ENCODE peak calls at places on chromosomes 16 and 17, in four cellular contexts. D is transverse colon; O is CD8-positive, alpha-beta memory T cell; V is brain microvascular endothelial cell. S is an unnamed sample. For H3K27me3, the result is how much of the 10 kb centered on the place peaks cover.

GRCh38 chr16:83963277-83964119 is 4.5 kb upstream of the NECAB2 start:
- DNase-seq in D (no peak), V (no peak), O (no peak), S (no peak)

GRCh38 chr16:58854392-58854791 is 120.3 kb upstream of the GOT2 start:
- DNase-seq in O (no peak), D (no peak), V (no peak), S (no peak)

GRCh38 chr16:12002447-12003006 is 26.0 kb downstream of the SNX29 start:
- DNase-seq in D (no peak), V (peak), O (no peak), S (no peak)

GRCh38 chr16:9092282-9092962 is 978 bp downstream of the HAPSTR1 start:
- DNase-seq in O (peak), D (peak), V (no peak), S (peak)

GRCh38 chr16:57084996-57085395 is 7.4 kb upstream of the CPNE2 start:
- DNase-seq in V (no peak), D (no peak), O (no peak), S (no peak)

GRCh38 chr16:82136956-82137818 is 32.8 kb downstream of the MPHOSPH6 start:
- DNase-seq in D (no peak), O (no peak), V (no peak), S (no peak)

GRCh38 chr16:12256880-12257279 is 280.3 kb downstream of the SNX29 start:
- DNase-seq in O (no peak), V (peak), D (no peak), S (no peak)

GRCh38 chr16:50680907-50681885 is at the start of gene SNX20:
- DNase-seq in O (peak), V (no peak), D (peak), S (peak)

GRCh38 chr17:58081641-58082340 is 1.4 kb upstream of the DYNLL2 start:
- DNase-seq in V (no peak), D (no peak), O (no peak), S (no peak)

GRCh38 chr16:85168732-85169256 is 56.5 kb upstream of the CIBAR2 start:
- DNase-seq in O (no peak), V (no peak), D (peak), S (no peak)

GRCh38 chr17:44394833-44395232 is 5.4 kb upstream of the ITGA2B start:
- DNase-seq in O (no peak), D (no peak), V (no peak), S (no peak)

GRCh38 chr16:69718365-69718764 is 8.0 kb downstream of the NQO1 start:
- DNase-seq in O (no peak), D (no peak), V (no peak), S (no peak)

GRCh38 chr16:30585022-30585399 is 486 bp downstream of the ZNF785 start:
- DNase-seq in V (peak), O (no peak), D (peak), S (no peak)

GRCh38 chr17:74949455-74950115 is 13.9 kb downstream of the OTOP3 start:
- DNase-seq in D (no peak), V (no peak), O (no peak), S (no peak)

GRCh38 chr16:21276090-21276489 is 2.0 kb downstream of the CRYM start:
- DNase-seq in D (no peak), V (no peak), O (no peak), S (no peak)

GRCh38 chr16:19804538-19805323 is 79.9 kb downstream of the GPRC5B start:
- DNase-seq in O (peak), V (no peak), D (peak), S (peak)

GRCh38 chr17:31882571-31882970 is 18.9 kb downstream of the UTP6 start:
- DNase-seq in V (no peak), D (no peak), O (no peak), S (no peak)

GRCh38 chr16:19595043-19595767 is 39.7 kb downstream of the VPS35L start:
- DNase-seq in D (no peak), V (peak), O (no peak), S (no peak)

GRCh38 chr17:44565866-44566443 is 8.7 kb downstream of the FZD2 start:
- DNase-seq in O (no peak), V (no peak), D (no peak), S (no peak)

GRCh38 chr17:35056013-35056412 is 7.5 kb downstream of the RFFL start:
- DNase-seq in O (no peak), D (no peak), V (no peak), S (no peak)

GRCh38 chr16:12508054-12508453 is 295.6 kb downstream of the CPPED1 start:
- DNase-seq in D (no peak), O (no peak), V (no peak), S (no peak)

GRCh38 chr17:5584971-5585794 is 874 bp upstream of the NLRP1 start:
- DNase-seq in D (no peak), O (no peak), V (no peak), S (no peak)

GRCh38 chr16:85952197-85952596 is 53.2 kb downstream of the IRF8 start:
- DNase-seq in O (no peak), D (no peak), V (no peak), S (no peak)

GRCh38 chr17:80724723-80725388 is 180.2 kb downstream of the RPTOR start:
- DNase-seq in D (no peak), O (no peak), V (peak), S (no peak)

GRCh38 chr16:74951676-74952075 is 33.2 kb downstream of the WDR59 start:
- DNase-seq in D (no peak), V (no peak), O (no peak), S (no peak)

GRCh38 chr17:57670769-57671545 is 74.1 kb downstream of the CCDC182 start:
- DNase-seq in V (no peak), D (no peak), O (no peak), S (no peak)

GRCh38 chr16:85554791-85555548 is 58.2 kb upstream of the GSE1 start:
- DNase-seq in V (peak), D (peak), O (peak), S (peak)

GRCh38 chr17:42878123-42878880 is 22.3 kb upstream of the G6PC1 start:
- DNase-seq in D (peak), O (no peak), V (no peak), S (no peak)

GRCh38 chr17:4610162-4610561 is 25.8 kb downstream of the SMTNL2 start:
- DNase-seq in V (no peak), O (no peak), D (no peak), S (no peak)

GRCh38 chr16:179431-179830 is 828 bp upstream of the HBQ1 start:
- DNase-seq in D (no peak), V (no peak), O (no peak), S (no peak)
- H3K27me3 ChIP-seq in D (half or more), V (under half), O (under half), S (under half)

GRCh38 chr16:3067929-3068288 is 2.5 kb downstream of the IL32 start:
- DNase-seq in D (no peak), V (no peak), O (peak), S (peak)

GRCh38 chr16:3073448-3073847 is 8.0 kb downstream of the IL32 start:
- DNase-seq in V (no peak), D (no peak), O (no peak), S (no peak)

GRCh38 chr16:3071655-3072054 is 6.2 kb downstream of the IL32 start:
- DNase-seq in O (no peak), D (no peak), V (no peak), S (peak)

GRCh38 chr16:3068486-3068885 is 3.0 kb downstream of the IL32 start:
- DNase-seq in D (peak), O (no peak), V (no peak), S (no peak)

DNA sequence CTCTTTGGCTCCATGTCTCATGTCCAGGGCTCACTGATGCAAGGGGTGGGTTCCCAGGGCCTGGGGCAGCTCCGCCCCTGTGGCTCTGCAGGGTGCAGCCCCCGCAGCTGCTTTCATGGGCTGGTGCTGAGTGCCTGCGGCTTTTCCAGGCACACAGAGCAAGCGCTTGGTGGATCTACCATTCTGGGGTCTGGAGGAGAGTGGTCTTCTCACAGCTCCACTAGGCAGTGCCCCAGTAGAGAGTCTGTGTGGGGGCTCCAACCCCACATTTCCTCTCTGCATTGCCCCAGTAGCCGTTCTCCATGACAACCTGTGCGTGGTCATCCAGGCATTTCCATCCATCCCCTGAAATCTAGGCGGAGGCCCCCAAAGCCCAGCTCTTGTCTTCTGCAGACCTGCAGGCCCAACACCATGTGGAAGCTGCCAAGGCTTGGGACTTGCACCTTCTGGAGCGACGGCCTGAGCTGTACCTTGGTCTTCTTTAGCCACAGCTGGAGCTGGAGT is 5.2 kb downstream of the IL32 start:
- DNase-seq in O (no peak), V (no peak), D (no peak), S (no peak)
- H3K27ac ChIP-seq in O (no peak), V (no peak), D (no peak), S (peak)

GRCh38 chr17:79350516-79350915 is 260.3 kb downstream of the RBFOX3 start:
- DNase-seq in D (no peak), O (no peak), V (no peak), S (no peak)
- H3K27me3 ChIP-seq in D (under half), O (under half), V (under half), S (under half)

DNA sequence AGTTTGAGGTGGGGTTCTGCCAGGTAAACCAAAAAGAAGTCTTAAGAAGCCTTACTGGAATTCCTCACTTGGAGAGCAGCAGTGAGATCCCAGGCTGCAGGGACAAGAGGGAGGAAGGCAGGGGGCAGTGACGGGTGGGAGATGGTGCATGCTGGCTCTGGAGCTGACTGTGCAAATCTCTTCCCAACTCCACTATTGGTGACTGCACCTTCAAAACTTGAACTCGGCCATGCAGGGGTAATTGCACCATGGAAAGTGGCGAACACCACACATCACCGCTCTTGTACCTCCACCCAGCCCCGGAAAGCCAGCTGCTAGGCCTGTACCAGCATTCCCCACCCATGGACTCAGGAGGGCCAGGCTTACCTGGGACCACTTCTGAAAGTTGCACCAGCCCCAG is 51.4 kb upstream of the CDR2 start:
- DNase-seq in O (no peak), D (no peak), V (no peak), S (no peak)
- H3K27ac ChIP-seq in O (no peak), D (no peak), V (no peak), S (no peak)

GRCh38 chr16:87877942-87878507 is 8.7 kb upstream of the SLC7A5 start:
- DNase-seq in D (no peak), O (no peak), V (no peak), S (peak)

GRCh38 chr16:87878704-87879103 is 9.4 kb upstream of the SLC7A5 start:
- DNase-seq in V (no peak), O (no peak), D (no peak), S (no peak)

GRCh38 chr16:87880117-87880696 is 10.9 kb upstream of the SLC7A5 start:
- DNase-seq in V (no peak), O (no peak), D (no peak), S (no peak)

GRCh38 chr16:87881327-87882200 is 12.3 kb upstream of the SLC7A5 start:
- DNase-seq in V (no peak), O (no peak), D (no peak), S (no peak)

GRCh38 chr16:87882436-87883019 is 13.2 kb upstream of the SLC7A5 start:
- DNase-seq in O (no peak), D (no peak), V (no peak), S (no peak)
- H3K27me3 ChIP-seq in O (under half), D (under half), V (under half), S (under half)

DNA sequence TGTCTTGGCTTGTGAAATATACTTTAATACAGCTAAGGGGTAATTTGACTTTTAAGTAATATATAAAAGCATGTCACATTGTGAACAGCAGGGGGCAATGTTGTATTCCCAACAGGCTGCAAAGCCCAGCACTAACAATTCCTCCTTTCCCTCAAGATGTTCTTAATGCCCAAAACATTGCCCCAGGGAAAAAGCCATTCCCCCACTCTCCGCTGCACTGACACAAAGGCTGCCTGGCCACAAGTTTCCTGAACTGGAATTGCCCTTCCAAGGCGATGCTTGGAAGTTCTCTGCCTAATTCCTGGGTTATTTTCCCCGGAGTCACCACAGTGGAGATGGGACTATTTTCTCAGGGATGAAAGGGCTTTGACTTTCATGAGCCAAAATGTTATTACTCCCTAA is 27.2 kb downstream of the CLEC16A start:
- DNase-seq in O (peak), D (peak), V (peak), S (peak)
- H3K27ac ChIP-seq in O (peak), D (no peak), V (peak), S (no peak)

GRCh38 chr16:694187-694862 is 4.1 kb upstream of the WDR24 start:
- DNase-seq in D (no peak), O (no peak), V (no peak), S (no peak)
- H3K27me3 ChIP-seq in D (half or more), O (under half), V (under half), S (under half)

DNA sequence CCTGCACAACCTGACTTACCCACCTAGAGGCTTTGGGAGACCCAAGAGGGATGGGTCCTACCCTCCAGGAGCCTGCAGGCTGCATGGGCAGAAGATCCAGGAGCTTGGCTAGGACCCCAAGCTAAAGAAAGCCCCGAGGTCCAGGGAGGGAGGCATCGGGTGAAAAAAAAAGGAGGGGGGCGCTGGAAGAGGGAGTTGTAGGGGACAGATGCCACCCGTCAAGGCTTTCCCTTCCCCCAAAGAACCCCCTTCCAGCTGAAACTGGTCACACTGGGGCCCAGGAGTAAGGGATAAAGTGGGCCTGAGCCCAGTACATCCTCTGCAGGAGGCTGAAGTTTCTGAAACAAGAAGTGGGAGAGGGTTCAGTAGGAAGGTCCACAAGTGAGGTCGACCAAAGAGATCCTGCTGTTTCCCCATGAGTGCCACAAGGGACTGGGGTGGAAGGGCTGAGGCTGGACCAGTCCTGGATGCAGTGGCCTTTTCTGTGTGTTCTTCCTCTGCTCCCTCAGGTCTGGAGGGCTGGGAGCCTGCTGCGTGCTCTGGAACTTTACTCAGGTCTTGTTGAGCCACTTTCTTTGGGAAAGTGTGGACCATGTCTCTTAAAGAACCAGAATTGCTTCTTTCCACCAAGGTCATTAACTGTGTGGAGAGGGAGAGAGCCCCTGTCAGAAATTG is 14.2 kb upstream of the CBFB start:
- DNase-seq in V (no peak), O (no peak), D (no peak), S (no peak)
- H3K27ac ChIP-seq in V (no peak), O (no peak), D (no peak), S (no peak)

GRCh38 chr17:48563385-48563838 is 14.7 kb downstream of the HOXB4 start:
- DNase-seq in D (no peak), O (no peak), V (no peak), S (no peak)

GRCh38 chr17:48566717-48567116 is 11.4 kb downstream of the HOXB4 start:
- DNase-seq in V (no peak), D (no peak), O (no peak), S (no peak)

GRCh38 chr17:48564200-48565023 is 13.7 kb downstream of the HOXB4 start:
- DNase-seq in V (no peak), O (no peak), D (no peak), S (no peak)

GRCh38 chr17:48563867-48564199 is 14.3 kb downstream of the HOXB4 start:
- DNase-seq in V (no peak), O (no peak), D (no peak), S (no peak)

DNA sequence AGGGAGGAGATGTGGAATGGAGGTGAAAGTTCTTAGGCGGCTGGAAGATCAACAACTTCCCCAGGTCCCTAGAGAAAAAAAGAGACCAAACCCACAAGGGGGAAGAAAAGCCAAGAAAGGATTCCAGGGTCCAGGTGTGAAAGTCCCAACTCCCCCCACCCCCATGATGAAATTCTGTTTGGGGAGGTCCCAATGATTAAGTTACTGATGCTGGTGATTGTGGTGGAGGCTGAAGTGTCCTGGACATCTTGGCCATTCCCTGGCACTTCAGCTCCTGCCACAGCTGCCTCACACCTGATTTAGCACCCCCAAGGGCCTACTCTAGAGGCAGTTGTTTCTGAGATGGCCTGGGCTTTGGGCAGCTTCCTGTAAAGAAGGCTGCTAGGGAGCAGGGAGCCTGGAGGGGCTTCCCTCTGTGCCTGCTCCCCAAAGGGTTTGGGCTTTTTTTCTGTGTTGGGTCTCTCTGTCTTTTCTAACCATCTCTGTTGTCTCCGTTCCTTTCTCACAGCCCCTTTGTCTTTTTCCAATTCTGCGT is 13.1 kb downstream of the HOXB4 start:
- DNase-seq in D (no peak), O (no peak), V (no peak), S (no peak)
- H3K27me3 ChIP-seq in D (under half), O (under half), V (half or more), S (under half)

GRCh38 chr16:22372882-22373661 is 1.3 kb downstream of the CDR2 start:
- DNase-seq in V (no peak), D (no peak), O (peak), S (no peak)

GRCh38 chr16:22375963-22376640 is 1.7 kb upstream of the CDR2 start:
- DNase-seq in V (no peak), O (no peak), D (no peak), S (no peak)

GRCh38 chr16:22374311-22375116 is at the start of gene CDR2:
- DNase-seq in D (peak), O (peak), V (peak), S (peak)

GRCh38 chr16:22373662-22374310 is 633 bp downstream of the CDR2 start:
- DNase-seq in V (no peak), O (peak), D (peak), S (peak)

DNA sequence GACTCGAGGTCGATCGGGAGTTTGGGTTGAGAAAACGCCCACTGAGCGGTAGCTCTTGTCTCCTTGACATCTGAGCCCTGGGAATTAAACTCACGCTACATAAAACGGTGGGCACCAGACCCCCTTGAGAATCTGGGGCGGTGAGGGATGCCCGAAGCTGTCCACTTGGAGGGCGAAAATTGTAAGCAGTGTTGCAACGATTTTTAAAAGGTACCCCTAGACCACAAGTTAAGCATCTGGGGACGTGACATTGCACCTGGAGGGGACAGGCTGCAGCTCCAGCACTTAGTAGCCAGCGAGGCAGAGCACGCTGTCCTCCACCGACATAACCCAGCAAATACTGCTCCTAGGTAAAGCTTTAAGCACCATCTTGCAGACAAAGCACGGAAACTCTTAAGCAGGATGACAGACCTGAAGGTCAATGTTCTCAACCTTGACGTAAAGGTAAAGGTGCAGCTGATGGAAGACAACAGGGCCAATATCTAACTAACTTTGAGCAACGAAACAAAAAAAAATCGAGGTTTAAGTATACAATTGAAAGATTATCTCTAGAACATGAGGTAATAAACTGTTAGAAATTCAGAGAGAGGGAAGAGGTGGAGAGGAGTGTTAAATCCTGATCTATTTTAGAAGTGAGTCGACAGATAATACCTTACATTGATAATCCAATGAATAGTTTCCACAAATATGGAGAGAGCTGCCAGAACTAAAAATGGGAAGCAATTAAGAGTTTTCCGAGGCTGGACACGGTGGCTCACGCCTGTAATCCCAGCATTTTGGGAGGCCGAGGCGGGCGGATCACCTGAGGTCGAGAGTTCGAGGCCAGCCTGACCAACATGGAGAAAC is 921 bp upstream of the CDR2 start:
- DNase-seq in D (no peak), V (no peak), O (no peak), S (peak)
- H3K27ac ChIP-seq in D (peak), V (no peak), O (peak), S (peak)